ENCODE peak calls at places on chromosomes 2 and 18, in six cellular contexts. F is A549, L is K562, K is IMR-90, Z is HepG2, D is GM12878. P is an unnamed sample.

GRCh38 chr2:29687121-29687520 is 234.3 kb downstream of the ALK start:
- DNase-seq in F (no peak), L (no peak), K (no peak), Z (no peak), D (no peak), P (no peak)

GRCh38 chr2:239269173-239269865 is 131.5 kb downstream of the HDAC4 start:
- DNase-seq in F (no peak), L (no peak), K (no peak), Z (no peak), D (no peak), P (no peak)

GRCh38 chr2:65396348-65397026 is 35.9 kb downstream of the SPRED2 start:
- DNase-seq in F (peak; percentile 52), L (no peak), K (peak; percentile 57), Z (peak; percentile 90), D (no peak), P (no peak)

GRCh38 chr2:163681765-163682164 is 54.0 kb downstream of the FIGN start:
- DNase-seq in F (no peak), L (no peak), K (peak; percentile 17), Z (no peak), D (no peak), P (no peak)

GRCh38 chr2:197073701-197074433 is 147.4 kb upstream of the PGAP1 start:
- DNase-seq in F (no peak), L (no peak), K (no peak), Z (no peak), D (no peak), P (no peak)

GRCh38 chr18:42486296-42486695 is 531.3 kb downstream of the PIK3C3 start:
- DNase-seq in F (no peak), L (no peak), K (no peak), Z (no peak), D (no peak), P (no peak)

GRCh38 chr2:113826346-113827285 is 63.3 kb upstream of the ACTR3 start:
- DNase-seq in F (no peak), L (no peak), K (no peak), Z (peak; percentile 56), D (no peak), P (no peak)

GRCh38 chr2:17471979-17472378 is 46.3 kb downstream of the RAD51AP2 start:
- DNase-seq in F (no peak), L (no peak), K (no peak), Z (no peak), D (no peak), P (no peak)

GRCh38 chr18:35117951-35118411 is 76.8 kb downstream of the MAPRE2 start:
- DNase-seq in F (no peak), L (no peak), K (peak; percentile 70), Z (no peak), D (no peak), P (no peak)

GRCh38 chr2:105180491-105180972 is 61.0 kb upstream of the GPR45 start:
- DNase-seq in F (no peak), L (no peak), K (no peak), Z (no peak), D (no peak), P (no peak)

GRCh38 chr2:105181282-105181681 is 60.3 kb upstream of the GPR45 start:
- DNase-seq in F (no peak), L (no peak), K (no peak), Z (no peak), D (no peak), P (no peak)

GRCh38 chr2:105177546-105178254 is 63.8 kb upstream of the GPR45 start:
- DNase-seq in F (no peak), L (no peak), K (no peak), Z (no peak), D (no peak), P (no peak)

GRCh38 chr2:105177008-105177407 is 64.5 kb upstream of the GPR45 start:
- DNase-seq in F (no peak), L (no peak), K (no peak), Z (no peak), D (no peak), P (no peak)

DNA sequence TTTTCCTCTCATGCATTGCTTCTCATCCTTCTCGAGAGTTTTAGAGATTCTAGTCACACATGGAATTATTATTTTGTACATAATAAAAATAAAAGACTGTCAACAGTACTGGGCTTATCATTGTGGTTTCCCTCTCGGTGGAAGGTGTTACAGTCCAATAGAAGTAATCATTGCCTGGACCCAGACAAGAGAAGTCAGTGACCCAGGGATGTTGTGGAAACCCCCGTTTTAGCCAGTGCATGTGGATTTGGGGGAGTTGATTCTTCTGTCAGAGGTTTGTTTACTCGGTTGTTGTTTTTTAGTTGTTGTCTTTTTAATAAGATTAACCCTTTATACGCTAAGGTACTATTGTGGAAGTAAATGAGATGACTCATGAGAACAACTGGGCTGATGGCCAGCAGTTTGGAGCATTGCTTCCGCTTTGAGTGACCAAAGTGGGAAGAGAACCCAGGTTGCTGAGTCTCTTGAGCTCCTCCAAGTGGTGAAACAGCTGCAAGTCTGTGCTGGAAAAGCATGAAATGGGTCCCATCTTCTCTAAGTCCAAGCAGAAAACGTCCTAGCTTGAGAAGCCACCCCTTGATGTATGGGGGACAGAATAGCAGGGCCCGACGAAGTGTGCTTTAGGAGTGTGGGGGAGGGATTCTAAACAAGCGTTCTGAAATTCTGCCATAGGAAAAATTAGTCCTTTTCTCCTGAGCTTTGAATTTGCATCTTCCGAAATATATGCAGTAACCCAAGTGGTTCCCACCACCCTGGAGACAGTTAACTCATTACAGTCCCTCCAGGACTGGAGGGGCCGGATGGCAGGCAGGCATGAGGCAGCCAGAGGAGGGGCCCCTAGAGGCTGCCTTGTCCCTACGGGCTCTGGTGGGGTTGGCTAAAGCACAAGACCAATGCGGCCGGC is 61.8 kb upstream of the GPR45 start:
- DNase-seq in F (peak; percentile 86), L (peak; percentile 78), K (peak; percentile 71), Z (peak; percentile 51), D (no peak), P (peak; percentile 51)
- TF ChIP-seq BHLHE40 in F (no peak), L (no peak), K (no peak), Z (no peak), D (no peak), P (no peak)

GRCh38 chr2:226799211-226799975 is at the start of gene IRS1:
- DNase-seq in F (peak; percentile 76), L (peak; percentile 64), K (peak; percentile 79), Z (peak; percentile 66), D (no peak), P (peak; percentile 78)

GRCh38 chr2:226800941-226801784 is 1.5 kb upstream of the IRS1 start:
- DNase-seq in F (peak; percentile 91), L (no peak), K (peak; percentile 79), Z (peak; percentile 79), D (peak; percentile 54), P (no peak)

GRCh38 chr2:226797989-226798421 is 1.6 kb downstream of the IRS1 start:
- DNase-seq in F (no peak), L (no peak), K (peak; percentile 56), Z (no peak), D (no peak), P (no peak)

GRCh38 chr2:226798422-226799210 is 1.0 kb downstream of the IRS1 start:
- DNase-seq in F (peak; percentile 74), L (no peak), K (peak; percentile 55), Z (no peak), D (no peak), P (no peak)

DNA sequence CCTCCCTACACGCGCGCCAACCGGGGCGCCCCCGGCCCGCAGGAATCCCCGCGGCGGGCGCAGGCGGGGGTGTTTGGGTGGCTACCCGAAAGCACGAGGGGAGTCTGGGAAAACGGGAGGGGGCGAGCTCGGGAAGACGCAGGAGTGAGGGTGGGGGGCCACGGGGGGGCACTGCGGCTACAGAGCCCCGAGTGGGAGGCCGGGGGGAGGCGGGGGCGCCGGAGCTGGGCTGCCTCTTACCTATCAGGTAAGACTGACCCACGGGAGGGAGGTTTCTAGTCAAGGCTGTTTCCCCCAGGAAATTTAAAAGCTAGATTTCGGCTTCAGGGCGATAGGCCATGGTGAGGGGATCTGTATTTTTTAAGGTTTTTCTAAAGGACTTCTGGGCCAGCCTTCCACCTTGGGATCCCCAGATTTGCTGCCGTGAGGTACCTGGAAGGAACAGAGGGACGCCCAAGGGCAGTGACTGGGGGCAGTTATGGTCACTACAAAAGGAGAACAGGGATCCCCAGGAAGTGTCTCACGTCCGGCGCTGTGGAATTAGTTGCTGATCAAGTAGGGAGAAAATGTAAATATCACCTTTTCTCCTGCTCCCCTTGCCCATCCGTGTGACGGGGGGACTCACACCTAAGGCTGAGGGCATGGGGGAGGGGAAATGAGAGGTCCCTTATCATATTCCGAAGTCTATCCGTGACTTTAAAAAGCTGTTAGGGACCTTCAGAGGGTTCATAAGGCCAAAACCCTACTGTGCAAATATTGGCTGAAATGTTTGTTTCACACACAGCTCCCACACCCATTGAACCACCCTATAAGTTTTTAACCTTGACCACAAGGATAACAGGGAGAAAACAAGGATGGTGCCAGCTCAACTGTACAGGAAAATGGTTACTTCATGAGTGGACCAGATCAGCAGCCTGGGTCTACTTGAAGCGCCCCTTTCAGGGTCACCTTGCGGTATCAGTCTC is 638 bp upstream of the IRS1 start:
- DNase-seq in F (peak; percentile 75), L (no peak), K (peak; percentile 23), Z (peak; percentile 98), D (no peak), P (no peak)
- TF ChIP-seq BHLHE40 in F (no peak), L (no peak), K (no peak), Z (peak; percentile 77), D (no peak), P (no peak)

DNA sequence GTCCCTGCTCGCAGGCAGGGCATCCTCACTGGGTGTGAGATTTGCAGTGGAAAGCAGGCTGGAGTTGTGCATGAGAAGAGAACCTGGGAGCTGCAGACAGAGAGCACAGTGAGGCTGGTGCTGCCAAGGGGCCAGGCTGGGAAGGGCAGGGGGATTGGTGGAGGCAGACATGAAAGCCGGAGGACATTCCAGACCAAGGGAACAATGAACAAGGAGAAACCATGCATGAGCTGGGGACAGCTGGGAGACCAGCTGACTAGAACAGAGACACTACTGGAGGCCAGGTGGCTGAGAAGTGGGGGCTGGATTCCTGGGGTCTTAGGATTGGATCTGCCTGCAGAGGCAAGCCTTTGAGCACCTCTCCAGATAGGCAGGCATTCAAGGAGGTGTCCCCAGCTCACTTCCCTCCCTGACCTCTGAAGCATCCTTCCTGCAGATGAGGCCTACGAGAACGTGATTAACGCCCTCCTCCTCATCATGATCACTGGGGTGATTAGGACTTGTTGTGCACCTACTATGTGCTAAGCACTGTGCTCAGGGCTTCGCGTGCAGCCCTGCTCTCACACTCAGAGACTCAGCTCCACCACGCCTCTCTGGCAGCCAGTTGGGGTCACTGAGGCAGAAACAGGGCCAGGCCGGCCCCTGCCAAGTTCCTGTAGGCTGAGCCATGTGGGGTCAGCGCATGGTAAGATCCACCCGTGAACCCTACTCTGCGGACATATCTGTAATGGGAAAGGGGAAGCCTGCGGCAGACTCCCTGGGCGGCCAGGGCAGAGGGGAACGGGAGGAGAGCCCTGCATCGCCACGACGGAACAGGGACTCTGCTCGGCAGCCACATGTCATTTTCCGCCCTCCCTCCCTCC is 74.8 kb upstream of the SLC66A3 start:
- DNase-seq in F (no peak), L (no peak), K (no peak), Z (no peak), D (no peak), P (no peak)
- TF ChIP-seq BHLHE40 in F (no peak), L (no peak), K (no peak), Z (no peak), D (no peak), P (no peak)

DNA sequence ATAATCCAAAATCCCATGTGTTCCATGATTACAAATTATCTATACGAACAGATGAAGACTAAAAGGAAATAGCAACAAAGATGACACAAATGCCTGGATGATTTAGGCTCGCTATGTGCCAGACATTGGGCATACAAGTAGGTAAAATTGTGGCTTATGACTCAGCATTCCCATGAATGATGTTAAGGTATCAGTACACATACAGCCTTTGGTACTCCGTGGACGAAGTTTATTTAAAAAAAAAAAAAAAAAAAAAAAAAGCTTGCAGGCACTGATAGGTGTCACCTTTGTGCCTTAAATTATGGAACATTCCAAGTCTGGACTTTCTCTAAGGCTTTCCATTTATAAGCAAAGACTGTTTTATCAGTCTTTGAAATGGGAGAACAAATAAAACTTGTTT is 2.7 kb downstream of the CHAC2 start:
- DNase-seq in F (peak; percentile 23), L (peak; percentile 59), K (no peak), Z (no peak), D (no peak), P (no peak)
- TF ChIP-seq BHLHE40 in F (no peak), L (no peak), K (no peak), Z (no peak), D (no peak), P (no peak)